ENCODE peak calls at places on chromosome 1, in seven cellular contexts. One of them, this sample, is unnamed.

GRCh38 chr1:28898267-28898955 is 16.0 kb upstream of the EPB41 start:
- DNase-seq in thoracic aorta: no peak
- DNase-seq in OCI-LY7: no peak
- DNase-seq in heart right ventricle: peak
- DNase-seq in CD4-positive, alpha-beta T cell: no peak
- DNase-seq in tibial nerve: no peak
- DNase-seq in tibial artery: no peak
- DNase-seq in this sample: no peak

GRCh38 chr1:62688687-62689085 is 500 bp upstream of the DOCK7 start:
- DNase-seq in OCI-LY7: no peak
- DNase-seq in tibial nerve: no peak
- DNase-seq in thoracic aorta: no peak
- DNase-seq in tibial artery: no peak
- DNase-seq in CD4-positive, alpha-beta T cell: no peak
- DNase-seq in heart right ventricle: no peak
- DNase-seq in this sample: no peak

GRCh38 chr1:53025034-53025777 is 36.8 kb upstream of the PODN start:
- DNase-seq in heart right ventricle: peak
- DNase-seq in thoracic aorta: no peak
- DNase-seq in tibial artery: peak
- DNase-seq in CD4-positive, alpha-beta T cell: no peak
- DNase-seq in OCI-LY7: no peak
- DNase-seq in tibial nerve: peak
- DNase-seq in this sample: peak

GRCh38 chr1:151143986-151144385 is 2.4 kb downstream of the SEMA6C start:
- DNase-seq in heart right ventricle: no peak
- DNase-seq in CD4-positive, alpha-beta T cell: no peak
- DNase-seq in tibial artery: no peak
- DNase-seq in thoracic aorta: no peak
- DNase-seq in OCI-LY7: no peak
- DNase-seq in tibial nerve: no peak
- DNase-seq in this sample: no peak

GRCh38 chr1:30657131-30658013 is 66.0 kb downstream of the MATN1 start:
- DNase-seq in thoracic aorta: no peak
- DNase-seq in CD4-positive, alpha-beta T cell: no peak
- DNase-seq in tibial nerve: no peak
- DNase-seq in tibial artery: no peak
- DNase-seq in OCI-LY7: no peak
- DNase-seq in heart right ventricle: no peak
- DNase-seq in this sample: no peak

GRCh38 chr1:5988596-5989285 is 3.5 kb downstream of the NPHP4 start:
- DNase-seq in thoracic aorta: no peak
- DNase-seq in OCI-LY7: no peak
- DNase-seq in CD4-positive, alpha-beta T cell: no peak
- DNase-seq in tibial artery: no peak
- DNase-seq in heart right ventricle: no peak
- DNase-seq in tibial nerve: no peak
- DNase-seq in this sample: no peak

GRCh38 chr1:227728059-227728891 is 6.8 kb downstream of the JMJD4 start:
- DNase-seq in thoracic aorta: peak
- DNase-seq in heart right ventricle: peak
- DNase-seq in OCI-LY7: peak
- DNase-seq in CD4-positive, alpha-beta T cell: peak
- DNase-seq in tibial nerve: peak
- DNase-seq in tibial artery: peak
- DNase-seq in this sample: peak

GRCh38 chr1:220189750-220190347 is 82.4 kb downstream of the RAB3GAP2 start:
- DNase-seq in OCI-LY7: peak
- DNase-seq in tibial nerve: no peak
- DNase-seq in CD4-positive, alpha-beta T cell: no peak
- DNase-seq in thoracic aorta: no peak
- DNase-seq in heart right ventricle: no peak
- DNase-seq in tibial artery: no peak
- DNase-seq in this sample: peak

GRCh38 chr1:219806642-219807041 is 121.7 kb downstream of the SLC30A10 start:
- DNase-seq in tibial artery: no peak
- DNase-seq in thoracic aorta: no peak
- DNase-seq in heart right ventricle: no peak
- DNase-seq in CD4-positive, alpha-beta T cell: no peak
- DNase-seq in tibial nerve: no peak
- DNase-seq in OCI-LY7: no peak
- DNase-seq in this sample: no peak

GRCh38 chr1:156815307-156815826 is 1.3 kb downstream of the SH2D2A start:
- DNase-seq in heart right ventricle: peak
- DNase-seq in OCI-LY7: no peak
- DNase-seq in thoracic aorta: peak
- DNase-seq in CD4-positive, alpha-beta T cell: no peak
- DNase-seq in tibial nerve: peak
- DNase-seq in tibial artery: peak
- DNase-seq in this sample: peak

GRCh38 chr1:228933753-228934152 is 198.5 kb downstream of the RHOU start:
- DNase-seq in tibial artery: no peak
- DNase-seq in thoracic aorta: no peak
- DNase-seq in tibial nerve: no peak
- DNase-seq in OCI-LY7: no peak
- DNase-seq in CD4-positive, alpha-beta T cell: no peak
- DNase-seq in heart right ventricle: no peak
- DNase-seq in this sample: no peak

GRCh38 chr1:14138135-14138506 is 438.1 kb downstream of the PRDM2 start:
- DNase-seq in OCI-LY7: no peak
- DNase-seq in CD4-positive, alpha-beta T cell: no peak
- DNase-seq in heart right ventricle: no peak
- DNase-seq in thoracic aorta: no peak
- DNase-seq in tibial nerve: no peak
- DNase-seq in tibial artery: no peak
- DNase-seq in this sample: peak

GRCh38 chr1:153963850-153964331 is 554 bp upstream of the SLC39A1 start:
- DNase-seq in tibial artery: no peak
- DNase-seq in CD4-positive, alpha-beta T cell: no peak
- DNase-seq in thoracic aorta: no peak
- DNase-seq in OCI-LY7: no peak
- DNase-seq in heart right ventricle: no peak
- DNase-seq in tibial nerve: no peak
- DNase-seq in this sample: peak

GRCh38 chr1:201461783-201462441 is 7.1 kb downstream of the PHLDA3 start:
- DNase-seq in thoracic aorta: peak
- DNase-seq in CD4-positive, alpha-beta T cell: no peak
- DNase-seq in tibial artery: peak
- DNase-seq in OCI-LY7: no peak
- DNase-seq in tibial nerve: peak
- DNase-seq in heart right ventricle: peak
- DNase-seq in this sample: peak

GRCh38 chr1:25095635-25096200 is 136.6 kb downstream of the SYF2 start:
- DNase-seq in heart right ventricle: no peak
- DNase-seq in tibial nerve: no peak
- DNase-seq in tibial artery: no peak
- DNase-seq in CD4-positive, alpha-beta T cell: no peak
- DNase-seq in thoracic aorta: no peak
- DNase-seq in OCI-LY7: no peak
- DNase-seq in this sample: no peak

GRCh38 chr1:156935719-156936118 is 15.3 kb downstream of the LRRC71 start:
- DNase-seq in tibial artery: no peak
- DNase-seq in thoracic aorta: no peak
- DNase-seq in CD4-positive, alpha-beta T cell: no peak
- DNase-seq in heart right ventricle: no peak
- DNase-seq in OCI-LY7: no peak
- DNase-seq in tibial nerve: no peak
- DNase-seq in this sample: no peak

GRCh38 chr1:241376711-241377110 is 19.7 kb upstream of the RGS7 start:
- DNase-seq in CD4-positive, alpha-beta T cell: no peak
- DNase-seq in OCI-LY7: no peak
- DNase-seq in heart right ventricle: no peak
- DNase-seq in thoracic aorta: no peak
- DNase-seq in tibial artery: no peak
- DNase-seq in tibial nerve: no peak
- DNase-seq in this sample: no peak

GRCh38 chr1:187733234-187733633 is 904.5 kb downstream of the PLA2G4A start:
- DNase-seq in tibial artery: no peak
- DNase-seq in heart right ventricle: no peak
- DNase-seq in thoracic aorta: no peak
- DNase-seq in CD4-positive, alpha-beta T cell: no peak
- DNase-seq in OCI-LY7: no peak
- DNase-seq in tibial nerve: no peak
- DNase-seq in this sample: no peak

GRCh38 chr1:71044833-71045232 is 2.8 kb downstream of the PTGER3 start:
- DNase-seq in tibial nerve: no peak
- DNase-seq in CD4-positive, alpha-beta T cell: no peak
- DNase-seq in OCI-LY7: no peak
- DNase-seq in thoracic aorta: no peak
- DNase-seq in tibial artery: no peak
- DNase-seq in heart right ventricle: no peak
- DNase-seq in this sample: no peak

GRCh38 chr1:42700006-42700405 is 17.8 kb downstream of the YBX1 start:
- DNase-seq in OCI-LY7: no peak
- DNase-seq in CD4-positive, alpha-beta T cell: no peak
- DNase-seq in tibial nerve: no peak
- DNase-seq in heart right ventricle: no peak
- DNase-seq in thoracic aorta: no peak
- DNase-seq in tibial artery: no peak
- DNase-seq in this sample: no peak

GRCh38 chr1:54016343-54017282 is 1.4 kb downstream of the LDLRAD1 start:
- DNase-seq in OCI-LY7: no peak
- DNase-seq in CD4-positive, alpha-beta T cell: no peak
- DNase-seq in tibial nerve: no peak
- DNase-seq in heart right ventricle: no peak
- DNase-seq in thoracic aorta: no peak
- DNase-seq in tibial artery: no peak
- DNase-seq in this sample: peak

GRCh38 chr1:229661022-229661877 is 35.2 kb downstream of the URB2 start:
- DNase-seq in tibial nerve: peak
- DNase-seq in heart right ventricle: peak
- DNase-seq in thoracic aorta: peak
- DNase-seq in tibial artery: peak
- DNase-seq in OCI-LY7: peak
- DNase-seq in CD4-positive, alpha-beta T cell: peak
- DNase-seq in this sample: peak

GRCh38 chr1:200866521-200866920 is 6.3 kb upstream of the GPR25 start:
- DNase-seq in OCI-LY7: no peak
- DNase-seq in CD4-positive, alpha-beta T cell: no peak
- DNase-seq in thoracic aorta: no peak
- DNase-seq in tibial artery: no peak
- DNase-seq in heart right ventricle: no peak
- DNase-seq in tibial nerve: no peak
- DNase-seq in this sample: no peak

GRCh38 chr1:234730542-234731370 is 120.8 kb upstream of the IRF2BP2 start:
- DNase-seq in OCI-LY7: peak
- DNase-seq in thoracic aorta: no peak
- DNase-seq in heart right ventricle: no peak
- DNase-seq in CD4-positive, alpha-beta T cell: no peak
- DNase-seq in tibial artery: no peak
- DNase-seq in tibial nerve: no peak
- DNase-seq in this sample: no peak

GRCh38 chr1:51541313-51542050 is 22.4 kb upstream of the EPS15 start:
- DNase-seq in OCI-LY7: no peak
- DNase-seq in CD4-positive, alpha-beta T cell: no peak
- DNase-seq in thoracic aorta: no peak
- DNase-seq in tibial nerve: no peak
- DNase-seq in tibial artery: no peak
- DNase-seq in heart right ventricle: no peak
- DNase-seq in this sample: peak

GRCh38 chr1:51236548-51237312 is 657 bp downstream of the RNF11 start:
- DNase-seq in OCI-LY7: peak
- DNase-seq in thoracic aorta: no peak
- DNase-seq in tibial artery: peak
- DNase-seq in CD4-positive, alpha-beta T cell: peak
- DNase-seq in tibial nerve: peak
- DNase-seq in heart right ventricle: no peak
- DNase-seq in this sample: peak

GRCh38 chr1:147603986-147604385 is 62.7 kb downstream of the BCL9 start:
- DNase-seq in CD4-positive, alpha-beta T cell: no peak
- DNase-seq in heart right ventricle: no peak
- DNase-seq in tibial nerve: no peak
- DNase-seq in tibial artery: no peak
- DNase-seq in OCI-LY7: no peak
- DNase-seq in thoracic aorta: no peak
- DNase-seq in this sample: no peak
- H3K27ac ChIP-seq in CD4-positive, alpha-beta T cell: no peak
- H3K27ac ChIP-seq in heart right ventricle: no peak
- H3K27ac ChIP-seq in tibial nerve: no peak
- H3K27ac ChIP-seq in tibial artery: peak
- H3K27ac ChIP-seq in OCI-LY7: no peak
- H3K27ac ChIP-seq in thoracic aorta: peak
- H3K27ac ChIP-seq in this sample: no peak

GRCh38 chr1:7120863-7121621 is 335.8 kb downstream of the CAMTA1 start:
- DNase-seq in tibial nerve: no peak
- DNase-seq in tibial artery: no peak
- DNase-seq in CD4-positive, alpha-beta T cell: no peak
- DNase-seq in thoracic aorta: no peak
- DNase-seq in OCI-LY7: no peak
- DNase-seq in heart right ventricle: peak
- DNase-seq in this sample: no peak
- TF ChIP-seq CTCF in tibial nerve: no peak
- TF ChIP-seq CTCF in tibial artery: no peak
- TF ChIP-seq CTCF in CD4-positive, alpha-beta T cell: no peak
- TF ChIP-seq CTCF in thoracic aorta: no peak
- TF ChIP-seq CTCF in OCI-LY7: peak
- TF ChIP-seq CTCF in heart right ventricle: no peak
- TF ChIP-seq CTCF in this sample: no peak

GRCh38 chr1:226711976-226712778 is 26.9 kb downstream of the ITPKB start:
- DNase-seq in thoracic aorta: no peak
- DNase-seq in OCI-LY7: peak
- DNase-seq in heart right ventricle: no peak
- DNase-seq in CD4-positive, alpha-beta T cell: peak
- DNase-seq in tibial artery: no peak
- DNase-seq in tibial nerve: no peak
- DNase-seq in this sample: no peak
- H3K27ac ChIP-seq in thoracic aorta: no peak
- H3K27ac ChIP-seq in OCI-LY7: peak
- H3K27ac ChIP-seq in heart right ventricle: peak
- H3K27ac ChIP-seq in CD4-positive, alpha-beta T cell: peak
- H3K27ac ChIP-seq in tibial artery: no peak
- H3K27ac ChIP-seq in tibial nerve: peak
- H3K27ac ChIP-seq in this sample: no peak

GRCh38 chr1:215926670-215927069 is 359.6 kb downstream of the KCTD3 start:
- DNase-seq in tibial artery: no peak
- DNase-seq in tibial nerve: no peak
- DNase-seq in CD4-positive, alpha-beta T cell: no peak
- DNase-seq in OCI-LY7: no peak
- DNase-seq in thoracic aorta: no peak
- DNase-seq in heart right ventricle: no peak
- DNase-seq in this sample: no peak

DNA sequence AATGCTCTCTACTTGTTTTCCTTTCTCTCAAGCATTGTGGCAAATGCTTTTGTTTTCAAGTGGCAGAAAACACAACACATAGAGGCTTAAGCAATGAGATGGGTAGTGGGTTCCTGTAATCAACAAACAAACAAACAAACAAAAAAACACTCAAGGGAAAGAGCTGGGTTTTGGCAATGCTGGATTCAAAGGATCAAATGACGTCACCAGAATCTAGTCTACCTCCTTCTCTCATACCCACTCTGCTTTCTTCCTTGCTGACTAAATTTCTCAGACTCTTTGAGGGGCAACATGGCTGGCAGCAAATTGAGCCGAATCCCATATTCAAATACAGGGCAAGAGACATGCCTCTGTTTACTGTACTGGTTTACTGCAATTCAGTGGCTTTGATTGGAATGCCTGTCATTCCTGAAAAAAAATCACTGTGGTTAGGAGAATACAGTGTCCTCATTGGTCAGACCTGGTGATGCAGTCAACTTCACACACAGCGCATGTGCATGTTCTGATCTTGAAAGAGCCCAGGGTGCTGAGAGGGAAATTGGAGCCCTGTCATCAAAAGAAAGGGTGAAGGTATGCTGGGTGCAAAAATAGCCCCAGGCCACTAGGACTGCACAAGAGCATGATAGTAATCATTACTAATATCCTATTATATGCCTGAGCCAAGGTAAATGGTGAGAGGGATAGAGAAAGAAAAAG is 356.2 kb downstream of the KCTD3 start:
- DNase-seq in tibial artery: no peak
- DNase-seq in CD4-positive, alpha-beta T cell: no peak
- DNase-seq in heart right ventricle: no peak
- DNase-seq in tibial nerve: no peak
- DNase-seq in OCI-LY7: no peak
- DNase-seq in thoracic aorta: no peak
- DNase-seq in this sample: peak
- TF ChIP-seq CTCF in tibial artery: no peak
- TF ChIP-seq CTCF in CD4-positive, alpha-beta T cell: no peak
- TF ChIP-seq CTCF in heart right ventricle: no peak
- TF ChIP-seq CTCF in tibial nerve: no peak
- TF ChIP-seq CTCF in OCI-LY7: no peak
- TF ChIP-seq CTCF in thoracic aorta: no peak
- TF ChIP-seq CTCF in this sample: no peak

This sample was measured in RWPE1.